ENCODE peak calls at places on chromosomes 6 and 20, in ten cellular contexts. One of them, this sample, is unnamed.

GRCh38 chr20:31330893-31331292 is 22.5 kb upstream of the DEFB116 start:
- DNase-seq in transverse colon: no peak
- DNase-seq in IMR-90: no peak
- DNase-seq in ovary: no peak
- DNase-seq in tibial nerve: no peak
- DNase-seq in heart left ventricle: no peak
- DNase-seq in stomach: no peak
- DNase-seq in A549: no peak
- DNase-seq in Peyer's patch: no peak
- DNase-seq in GM12892: no peak
- DNase-seq in this sample: no peak

GRCh38 chr6:145904878-145905277 is 59.3 kb downstream of the SHPRH start:
- DNase-seq in stomach: no peak
- DNase-seq in A549: no peak
- DNase-seq in Peyer's patch: no peak
- DNase-seq in tibial nerve: no peak
- DNase-seq in GM12892: no peak
- DNase-seq in IMR-90: no peak
- DNase-seq in transverse colon: peak; percentile 12
- DNase-seq in ovary: no peak
- DNase-seq in heart left ventricle: no peak
- DNase-seq in this sample: no peak

GRCh38 chr6:75850026-75850385 is 101.0 kb downstream of the MYO6 start:
- DNase-seq in IMR-90: no peak
- DNase-seq in GM12892: no peak
- DNase-seq in tibial nerve: no peak
- DNase-seq in A549: no peak
- DNase-seq in stomach: no peak
- DNase-seq in ovary: no peak
- DNase-seq in transverse colon: no peak
- DNase-seq in heart left ventricle: no peak
- DNase-seq in Peyer's patch: no peak
- DNase-seq in this sample: no peak

GRCh38 chr6:31293343-31293742 is 21.5 kb upstream of the HLA-C start:
- DNase-seq in ovary: no peak
- DNase-seq in Peyer's patch: no peak
- DNase-seq in tibial nerve: no peak
- DNase-seq in GM12892: no peak
- DNase-seq in A549: no peak
- DNase-seq in heart left ventricle: no peak
- DNase-seq in IMR-90: peak; percentile 39
- DNase-seq in stomach: no peak
- DNase-seq in transverse colon: no peak
- DNase-seq in this sample: no peak

GRCh38 chr6:75563032-75563431 is 38.6 kb upstream of the SENP6 start:
- DNase-seq in stomach: no peak
- DNase-seq in IMR-90: peak; percentile 47
- DNase-seq in Peyer's patch: no peak
- DNase-seq in heart left ventricle: no peak
- DNase-seq in A549: peak; percentile 65
- DNase-seq in transverse colon: no peak
- DNase-seq in tibial nerve: no peak
- DNase-seq in ovary: no peak
- DNase-seq in GM12892: no peak
- DNase-seq in this sample: no peak

GRCh38 chr6:36933102-36933501 is 21.4 kb upstream of the PI16 start:
- DNase-seq in Peyer's patch: no peak
- DNase-seq in IMR-90: peak; percentile 72
- DNase-seq in stomach: no peak
- DNase-seq in tibial nerve: no peak
- DNase-seq in A549: no peak
- DNase-seq in heart left ventricle: no peak
- DNase-seq in transverse colon: no peak
- DNase-seq in ovary: no peak
- DNase-seq in GM12892: no peak
- DNase-seq in this sample: no peak

GRCh38 chr6:17446713-17447112 is 53.3 kb downstream of the CAP2 start:
- DNase-seq in A549: no peak
- DNase-seq in ovary: no peak
- DNase-seq in GM12892: no peak
- DNase-seq in heart left ventricle: no peak
- DNase-seq in IMR-90: no peak
- DNase-seq in tibial nerve: no peak
- DNase-seq in stomach: no peak
- DNase-seq in Peyer's patch: no peak
- DNase-seq in transverse colon: no peak
- DNase-seq in this sample: no peak

GRCh38 chr6:75201901-75202672 is 3.8 kb downstream of the COL12A1 start:
- DNase-seq in ovary: peak; percentile 56
- DNase-seq in heart left ventricle: peak; percentile 67
- DNase-seq in transverse colon: peak; percentile 16
- DNase-seq in A549: no peak
- DNase-seq in IMR-90: peak; percentile 30
- DNase-seq in tibial nerve: peak; percentile 46
- DNase-seq in stomach: no peak
- DNase-seq in GM12892: peak; percentile 19
- DNase-seq in Peyer's patch: peak; percentile 52
- DNase-seq in this sample: no peak

GRCh38 chr6:159107451-159108260 is 61.5 kb upstream of the FNDC1 start:
- DNase-seq in tibial nerve: no peak
- DNase-seq in Peyer's patch: no peak
- DNase-seq in A549: no peak
- DNase-seq in heart left ventricle: no peak
- DNase-seq in stomach: peak; percentile 32
- DNase-seq in ovary: no peak
- DNase-seq in IMR-90: no peak
- DNase-seq in transverse colon: peak; percentile 51
- DNase-seq in GM12892: no peak
- DNase-seq in this sample: no peak

GRCh38 chr6:28282923-28283322 is 1.6 kb downstream of the PGBD1 start:
- DNase-seq in A549: peak; percentile 25
- DNase-seq in stomach: no peak
- DNase-seq in tibial nerve: no peak
- DNase-seq in ovary: no peak
- DNase-seq in GM12892: no peak
- DNase-seq in Peyer's patch: no peak
- DNase-seq in IMR-90: no peak
- DNase-seq in heart left ventricle: no peak
- DNase-seq in transverse colon: no peak
- DNase-seq in this sample: no peak

GRCh38 chr20:46674253-46675083 is 14.8 kb downstream of the TP53RK start:
- DNase-seq in Peyer's patch: no peak
- DNase-seq in ovary: no peak
- DNase-seq in stomach: no peak
- DNase-seq in heart left ventricle: no peak
- DNase-seq in transverse colon: no peak
- DNase-seq in A549: no peak
- DNase-seq in GM12892: no peak
- DNase-seq in IMR-90: no peak
- DNase-seq in tibial nerve: no peak
- DNase-seq in this sample: no peak

GRCh38 chr20:32737371-32738223 is 5.7 kb downstream of the COMMD7 start:
- DNase-seq in A549: no peak
- DNase-seq in tibial nerve: no peak
- DNase-seq in transverse colon: no peak
- DNase-seq in Peyer's patch: no peak
- DNase-seq in GM12892: no peak
- DNase-seq in stomach: no peak
- DNase-seq in heart left ventricle: no peak
- DNase-seq in IMR-90: peak; percentile 91
- DNase-seq in ovary: no peak
- DNase-seq in this sample: no peak

GRCh38 chr20:32741151-32741550 is 2.1 kb downstream of the COMMD7 start:
- DNase-seq in A549: no peak
- DNase-seq in Peyer's patch: no peak
- DNase-seq in stomach: no peak
- DNase-seq in transverse colon: no peak
- DNase-seq in ovary: no peak
- DNase-seq in tibial nerve: no peak
- DNase-seq in IMR-90: no peak
- DNase-seq in heart left ventricle: no peak
- DNase-seq in GM12892: no peak
- DNase-seq in this sample: no peak

GRCh38 chr20:32743237-32744112 is at the start of gene COMMD7:
- DNase-seq in IMR-90: peak; percentile 44
- DNase-seq in GM12892: no peak
- DNase-seq in Peyer's patch: peak; percentile 77
- DNase-seq in stomach: peak; percentile 73
- DNase-seq in A549: peak; percentile 69
- DNase-seq in tibial nerve: no peak
- DNase-seq in ovary: peak; percentile 54
- DNase-seq in transverse colon: peak; percentile 70
- DNase-seq in heart left ventricle: peak; percentile 75
- DNase-seq in this sample: peak; percentile 29

GRCh38 chr20:32742322-32743236 is 688 bp downstream of the COMMD7 start:
- DNase-seq in stomach: no peak
- DNase-seq in IMR-90: no peak
- DNase-seq in GM12892: no peak
- DNase-seq in heart left ventricle: no peak
- DNase-seq in tibial nerve: no peak
- DNase-seq in ovary: peak; percentile 17
- DNase-seq in A549: no peak
- DNase-seq in Peyer's patch: no peak
- DNase-seq in transverse colon: no peak
- DNase-seq in this sample: no peak
- TF ChIP-seq POLR2A in stomach: no peak
- TF ChIP-seq POLR2A in IMR-90: no peak
- TF ChIP-seq POLR2A in GM12892: no peak
- TF ChIP-seq POLR2A in heart left ventricle: no peak
- TF ChIP-seq POLR2A in tibial nerve: no peak
- TF ChIP-seq POLR2A in ovary: no peak
- TF ChIP-seq POLR2A in A549: no peak
- TF ChIP-seq POLR2A in Peyer's patch: no peak
- TF ChIP-seq POLR2A in transverse colon: no peak
- TF ChIP-seq POLR2A in this sample: no peak

GRCh38 chr6:55668625-55669024 is 89.6 kb upstream of the HMGCLL1 start:
- DNase-seq in A549: no peak
- DNase-seq in heart left ventricle: no peak
- DNase-seq in GM12892: no peak
- DNase-seq in stomach: no peak
- DNase-seq in Peyer's patch: no peak
- DNase-seq in transverse colon: no peak
- DNase-seq in ovary: no peak
- DNase-seq in tibial nerve: no peak
- DNase-seq in IMR-90: peak; percentile 44
- DNase-seq in this sample: no peak

GRCh38 chr6:55665224-55665587 is 86.2 kb upstream of the HMGCLL1 start:
- DNase-seq in heart left ventricle: no peak
- DNase-seq in A549: no peak
- DNase-seq in tibial nerve: no peak
- DNase-seq in stomach: no peak
- DNase-seq in GM12892: no peak
- DNase-seq in Peyer's patch: no peak
- DNase-seq in transverse colon: no peak
- DNase-seq in IMR-90: no peak
- DNase-seq in ovary: no peak
- DNase-seq in this sample: no peak

GRCh38 chr6:55666811-55667210 is 87.8 kb upstream of the HMGCLL1 start:
- DNase-seq in tibial nerve: no peak
- DNase-seq in transverse colon: no peak
- DNase-seq in stomach: no peak
- DNase-seq in A549: no peak
- DNase-seq in heart left ventricle: no peak
- DNase-seq in GM12892: no peak
- DNase-seq in Peyer's patch: no peak
- DNase-seq in IMR-90: no peak
- DNase-seq in ovary: no peak
- DNase-seq in this sample: no peak

GRCh38 chr6:55663914-55664313 is 84.9 kb upstream of the HMGCLL1 start:
- DNase-seq in tibial nerve: no peak
- DNase-seq in GM12892: no peak
- DNase-seq in stomach: no peak
- DNase-seq in heart left ventricle: no peak
- DNase-seq in ovary: no peak
- DNase-seq in Peyer's patch: no peak
- DNase-seq in IMR-90: no peak
- DNase-seq in A549: no peak
- DNase-seq in transverse colon: no peak
- DNase-seq in this sample: no peak

GRCh38 chr6:55664581-55665223 is 85.7 kb upstream of the HMGCLL1 start:
- DNase-seq in Peyer's patch: no peak
- DNase-seq in tibial nerve: no peak
- DNase-seq in stomach: no peak
- DNase-seq in heart left ventricle: no peak
- DNase-seq in A549: no peak
- DNase-seq in ovary: no peak
- DNase-seq in transverse colon: no peak
- DNase-seq in IMR-90: peak; percentile 20
- DNase-seq in GM12892: no peak
- DNase-seq in this sample: no peak
- TF ChIP-seq POLR2A in Peyer's patch: no peak
- TF ChIP-seq POLR2A in tibial nerve: no peak
- TF ChIP-seq POLR2A in stomach: no peak
- TF ChIP-seq POLR2A in heart left ventricle: no peak
- TF ChIP-seq POLR2A in A549: no peak
- TF ChIP-seq POLR2A in ovary: no peak
- TF ChIP-seq POLR2A in transverse colon: no peak
- TF ChIP-seq POLR2A in IMR-90: no peak
- TF ChIP-seq POLR2A in GM12892: no peak
- TF ChIP-seq POLR2A in this sample: no peak

GRCh38 chr6:125957845-125958244 is 1.3 kb downstream of the HINT3 start:
- DNase-seq in IMR-90: peak; percentile 65
- DNase-seq in stomach: no peak
- DNase-seq in transverse colon: peak; percentile 24
- DNase-seq in Peyer's patch: no peak
- DNase-seq in GM12892: no peak
- DNase-seq in A549: peak; percentile 50
- DNase-seq in heart left ventricle: no peak
- DNase-seq in ovary: no peak
- DNase-seq in tibial nerve: no peak
- DNase-seq in this sample: peak; percentile 65
- TF ChIP-seq POLR2A in IMR-90: no peak
- TF ChIP-seq POLR2A in stomach: no peak
- TF ChIP-seq POLR2A in transverse colon: no peak
- TF ChIP-seq POLR2A in Peyer's patch: no peak
- TF ChIP-seq POLR2A in GM12892: no peak
- TF ChIP-seq POLR2A in A549: no peak
- TF ChIP-seq POLR2A in heart left ventricle: no peak
- TF ChIP-seq POLR2A in ovary: no peak
- TF ChIP-seq POLR2A in tibial nerve: peak; percentile 15
- TF ChIP-seq POLR2A in this sample: peak; percentile 40

GRCh38 chr6:42679358-42679757 is 43.0 kb downstream of the PRPH2 start:
- DNase-seq in transverse colon: no peak
- DNase-seq in heart left ventricle: no peak
- DNase-seq in IMR-90: no peak
- DNase-seq in A549: no peak
- DNase-seq in GM12892: no peak
- DNase-seq in ovary: no peak
- DNase-seq in Peyer's patch: no peak
- DNase-seq in stomach: no peak
- DNase-seq in tibial nerve: no peak
- DNase-seq in this sample: no peak

DNA sequence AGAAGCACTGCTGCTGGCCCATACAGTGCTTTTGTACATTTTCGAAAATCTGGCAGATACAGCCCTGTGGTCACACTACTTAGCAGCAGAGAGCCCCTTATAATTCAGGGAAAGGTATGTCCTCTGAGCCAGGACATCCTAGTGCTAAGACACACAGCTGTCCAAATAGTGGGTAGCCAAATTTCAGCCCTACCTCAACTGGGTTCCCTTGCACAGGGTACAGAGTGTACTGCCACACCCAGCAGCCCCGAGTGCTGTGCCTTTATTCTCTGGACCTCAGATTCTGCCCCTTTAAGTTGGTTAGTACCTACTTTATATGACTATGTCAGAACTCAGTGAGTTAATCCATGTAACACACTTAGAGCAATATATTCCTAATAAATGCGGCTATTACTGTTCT is 47.6 kb downstream of the PRPH2 start:
- DNase-seq in A549: no peak
- DNase-seq in transverse colon: no peak
- DNase-seq in IMR-90: no peak
- DNase-seq in Peyer's patch: no peak
- DNase-seq in stomach: no peak
- DNase-seq in heart left ventricle: no peak
- DNase-seq in GM12892: no peak
- DNase-seq in ovary: no peak
- DNase-seq in tibial nerve: no peak
- DNase-seq in this sample: no peak
- TF ChIP-seq POLR2A in A549: no peak
- TF ChIP-seq POLR2A in transverse colon: no peak
- TF ChIP-seq POLR2A in IMR-90: no peak
- TF ChIP-seq POLR2A in Peyer's patch: no peak
- TF ChIP-seq POLR2A in stomach: no peak
- TF ChIP-seq POLR2A in heart left ventricle: no peak
- TF ChIP-seq POLR2A in GM12892: no peak
- TF ChIP-seq POLR2A in ovary: no peak
- TF ChIP-seq POLR2A in tibial nerve: no peak
- TF ChIP-seq POLR2A in this sample: no peak

This sample was measured in prostate gland.